ENCODE peak calls at places on chromosomes 6 and 20, in five cellular contexts. Z is right cardiac atrium; K is A549; R is CD4-positive, CD25-positive, alpha-beta regulatory T cell; H is CD4-positive, alpha-beta memory T cell. S is an unnamed sample.
A peak's percentile ranks its signal among the peaks of the same experiment; 100 is the strongest.

GRCh38 chr20:59661141-59661540 is 56.8 kb downstream of the PHACTR3 start:
- DNase-seq in Z (no peak), K (no peak), R (no peak), H (no peak), S (no peak)

GRCh38 chr6:107353773-107354382 is 105.5 kb downstream of the PDSS2 start:
- DNase-seq in Z (no peak), K (no peak), R (no peak), H (no peak), S (no peak)

GRCh38 chr6:17004269-17004668 is 97.6 kb upstream of the STMND1 start:
- DNase-seq in Z (no peak), K (no peak), R (no peak), H (no peak), S (no peak)

GRCh38 chr6:149766156-149766768 is 16.7 kb downstream of the PCMT1 start:
- DNase-seq in Z (no peak), K (no peak), R (no peak), H (no peak), S (peak; percentile 33)

GRCh38 chr6:153852034-153852433 is 187.0 kb upstream of the OPRM1 start:
- DNase-seq in Z (no peak), K (no peak), R (no peak), H (no peak), S (no peak)

GRCh38 chr6:137736048-137736846 is 130.8 kb upstream of the TNFAIP3 start:
- DNase-seq in Z (no peak), K (no peak), R (peak; percentile 88), H (peak; percentile 50), S (no peak)

GRCh38 chr6:14930366-14930989 is 315.4 kb upstream of the JARID2 start:
- DNase-seq in Z (no peak), K (no peak), R (peak; percentile 51), H (no peak), S (no peak)

GRCh38 chr6:87699576-87699975 is 2.5 kb downstream of the AKIRIN2 start:
- DNase-seq in Z (no peak), K (no peak), R (no peak), H (no peak), S (no peak)

GRCh38 chr6:27296106-27296783 is 15.8 kb downstream of the POM121L2 start:
- DNase-seq in Z (no peak), K (no peak), R (no peak), H (no peak), S (no peak)

GRCh38 chr6:22043284-22043962 is 253.4 kb downstream of the PRL start:
- DNase-seq in Z (peak; percentile 54), K (no peak), R (no peak), H (no peak), S (peak; percentile 41)

GRCh38 chr6:23027281-23027680 is 457.9 kb downstream of the HDGFL1 start:
- DNase-seq in Z (no peak), K (no peak), R (no peak), H (no peak), S (no peak)

GRCh38 chr6:84346372-84346771 is 118.9 kb upstream of the CEP162 start:
- DNase-seq in Z (no peak), K (no peak), R (no peak), H (no peak), S (no peak)

GRCh38 chr6:136113736-136114173 is 136.4 kb downstream of the MTFR2 start:
- DNase-seq in Z (peak; percentile 58), K (no peak), R (peak; percentile 14), H (no peak), S (peak; percentile 33)

GRCh38 chr20:4925842-4926530 is 75.3 kb downstream of the SLC23A2 start:
- DNase-seq in Z (peak; percentile 77), K (no peak), R (no peak), H (no peak), S (peak; percentile 53)

GRCh38 chr20:36820928-36821327 is 47.4 kb upstream of the DSN1 start:
- DNase-seq in Z (no peak), K (no peak), R (no peak), H (no peak), S (no peak)

GRCh38 chr6:168117942-168118341 is 38.9 kb upstream of the FRMD1 start:
- DNase-seq in Z (no peak), K (no peak), R (no peak), H (no peak), S (no peak)

GRCh38 chr6:118017301-118017854 is 110.3 kb downstream of the SLC35F1 start:
- DNase-seq in Z (no peak), K (no peak), R (no peak), H (no peak), S (no peak)

GRCh38 chr6:1079525-1079924 is 232.4 kb upstream of the FOXQ1 start:
- DNase-seq in Z (no peak), K (no peak), R (no peak), H (no peak), S (no peak)

GRCh38 chr6:4370066-4370465 is 234.7 kb upstream of the ECI2 start:
- DNase-seq in Z (no peak), K (peak; percentile 45), R (no peak), H (no peak), S (no peak)

GRCh38 chr6:106056738-106057390 is 29.3 kb upstream of the PRDM1 start:
- DNase-seq in Z (no peak), K (no peak), R (no peak), H (no peak), S (no peak)

GRCh38 chr20:19601133-19601810 is 156.8 kb upstream of the RIN2 start:
- DNase-seq in Z (no peak), K (no peak), R (no peak), H (no peak), S (no peak)

GRCh38 chr6:29953001-29953436 is 10.7 kb downstream of the HLA-A start:
- DNase-seq in Z (no peak), K (peak; percentile 46), R (no peak), H (no peak), S (no peak)

GRCh38 chr20:51565741-51566140 is 23.2 kb upstream of the NFATC2 start:
- DNase-seq in Z (no peak), K (no peak), R (no peak), H (no peak), S (no peak)

GRCh38 chr20:58306421-58307261 is 2.9 kb upstream of the RAB22A start:
- DNase-seq in Z (no peak), K (peak; percentile 10), R (peak; percentile 81), H (peak; percentile 94), S (no peak)

GRCh38 chr6:43202451-43202850 is 20.5 kb downstream of the CUL9 start:
- DNase-seq in Z (no peak), K (no peak), R (no peak), H (no peak), S (no peak)

GRCh38 chr6:4460595-4461475 is 315.4 kb upstream of the CDYL start:
- DNase-seq in Z (peak; percentile 72), K (no peak), R (no peak), H (no peak), S (peak; percentile 67)

GRCh38 chr20:1299522-1299921 is 29.4 kb downstream of the SDCBP2 start:
- DNase-seq in Z (no peak), K (peak; percentile 66), R (peak; percentile 55), H (no peak), S (no peak)

GRCh38 chr6:3001773-3002293 is 2.1 kb downstream of the NQO2 start:
- DNase-seq in Z (no peak), K (peak; percentile 67), R (peak; percentile 79), H (peak; percentile 56), S (no peak)

GRCh38 chr6:165663736-165664552 is 903 bp upstream of the PDE10A start:
- DNase-seq in Z (no peak), K (no peak), R (peak; percentile 1), H (no peak), S (peak; percentile 47)

GRCh38 chr6:168083142-168083885 is 4.3 kb upstream of the FRMD1 start:
- DNase-seq in Z (no peak), K (no peak), R (no peak), H (no peak), S (no peak)

GRCh38 chr20:57157106-57157691 is 109.2 kb downstream of the BMP7 start:
- DNase-seq in Z (peak; percentile 44), K (no peak), R (no peak), H (no peak), S (peak; percentile 56)

GRCh38 chr6:17820055-17820454 is 113.3 kb upstream of the NUP153 start:
- DNase-seq in Z (no peak), K (no peak), R (no peak), H (no peak), S (no peak)

GRCh38 chr6:5095236-5095635 is 10.1 kb downstream of the PPP1R3G start:
- DNase-seq in Z (no peak), K (no peak), R (no peak), H (no peak), S (no peak)

GRCh38 chr6:137982418-137983189 is 115.5 kb downstream of the TNFAIP3 start:
- DNase-seq in Z (no peak), K (no peak), R (no peak), H (peak; percentile 25), S (no peak)

GRCh38 chr6:32933661-32934085 is 7.2 kb downstream of the HLA-DMB start:
- DNase-seq in Z (peak; percentile 79), K (peak; percentile 65), R (peak; percentile 79), H (peak; percentile 67), S (peak; percentile 83)
- H3K27ac ChIP-seq in Z (no peak overlapping the region), K (no peak overlapping the region), R (no peak overlapping the region), H (no peak overlapping the region), S (no peak overlapping the region)

GRCh38 chr6:31546339-31546961 is at the start of gene ATP6V1G2:
- DNase-seq in Z (peak; percentile 85), K (peak; percentile 61), R (peak; percentile 91), H (peak; percentile 76), S (peak; percentile 88)

GRCh38 chr6:31546962-31547726 is at the start of gene NFKBIL1:
- DNase-seq in Z (peak; percentile 96), K (peak; percentile 85), R (peak; percentile 96), H (peak; percentile 85), S (peak; percentile 92)

GRCh38 chr6:31547727-31548422 is 467 bp downstream of the NFKBIL1 start:
- DNase-seq in Z (no peak), K (no peak), R (no peak), H (no peak), S (no peak)

GRCh38 chr6:31545291-31545690 is 1.1 kb downstream of the ATP6V1G2 start:
- DNase-seq in Z (no peak), K (no peak), R (no peak), H (no peak), S (no peak)

GRCh38 chr6:31548423-31548873 is 1.0 kb downstream of the NFKBIL1 start:
- DNase-seq in Z (no peak), K (no peak), R (no peak), H (no peak), S (no peak)
- H3K4me3 ChIP-seq in Z (no peak overlapping the region), K (peak overlapping the region; percentile 57), R (no peak overlapping the region), H (no peak overlapping the region), S (peak overlapping the region; percentile 56)

DNA sequence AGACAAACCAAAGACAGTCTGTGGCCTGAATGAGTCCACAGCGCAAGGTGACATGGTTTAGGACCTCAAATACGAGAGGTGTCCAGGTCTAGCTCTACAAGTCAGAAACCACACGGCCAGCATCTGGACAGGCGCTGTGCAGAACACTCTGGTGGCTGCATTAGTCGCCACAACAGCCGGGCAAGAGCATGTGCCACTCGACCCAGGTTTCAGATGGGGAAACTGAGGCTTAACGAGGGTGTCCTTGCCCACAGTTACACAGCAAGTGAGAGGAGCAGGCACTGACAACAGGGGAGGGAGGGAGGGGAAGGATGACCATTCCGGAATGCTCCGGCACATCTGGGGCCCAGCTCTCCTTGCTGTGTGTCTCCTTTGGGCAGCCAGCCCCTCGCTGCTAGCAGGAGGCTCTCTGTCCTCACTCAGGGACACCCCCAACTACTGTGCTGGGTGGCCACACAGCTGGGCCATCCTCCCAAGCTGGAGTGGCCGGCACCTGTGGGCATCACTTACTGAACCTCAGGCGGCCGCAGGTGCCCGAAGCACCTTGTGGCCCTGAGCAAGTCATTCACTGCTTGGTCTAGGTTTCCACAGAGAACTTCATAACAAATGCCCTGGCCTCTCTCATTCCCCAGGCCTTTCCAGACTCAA is 6.6 kb downstream of the DLL1 start:
- DNase-seq in Z (no peak), K (no peak), R (no peak), H (no peak), S (no peak)
- H3K4me1 ChIP-seq in Z (peaks cover 15% of the 10 kb centered on the region), K (peaks cover 4% of the 10 kb centered on the region), R (peaks cover 14% of the 10 kb centered on the region), H (peaks cover 16% of the 10 kb centered on the region), S (peaks cover 42% of the 10 kb centered on the region)

GRCh38 chr6:67880939-67881705 is 754.0 kb upstream of the ADGRB3 start:
- DNase-seq in Z (no peak), K (no peak), R (no peak), H (no peak), S (no peak)
- H3K27ac ChIP-seq in Z (no peak overlapping the region), K (no peak overlapping the region), R (no peak overlapping the region), H (no peak overlapping the region), S (no peak overlapping the region)